ENCODE peak calls at places on chromosome 13, in five cellular contexts. One of them, this sample, is unnamed.
A peak's percentile ranks its signal among the peaks of the same experiment; 100 is the strongest.

GRCh38 chr13:36718686-36719085 is 44.9 kb downstream of the SERTM1 start:
- DNase-seq in left ventricle myocardium inferior: no peak
- DNase-seq in right cardiac atrium: no peak
- DNase-seq in psoas muscle: no peak
- DNase-seq in SJSA1: no peak
- DNase-seq in this sample: no peak

GRCh38 chr13:59829690-59830089 is 334.0 kb downstream of the DIAPH3 start:
- DNase-seq in left ventricle myocardium inferior: no peak
- DNase-seq in right cardiac atrium: no peak
- DNase-seq in psoas muscle: no peak
- DNase-seq in SJSA1: no peak
- DNase-seq in this sample: no peak

GRCh38 chr13:91417660-91418325 is 19.4 kb downstream of the GPC5 start:
- DNase-seq in left ventricle myocardium inferior: no peak
- DNase-seq in right cardiac atrium: no peak
- DNase-seq in psoas muscle: no peak
- DNase-seq in SJSA1: no peak
- DNase-seq in this sample: no peak

GRCh38 chr13:33388254-33388998 is 102.9 kb upstream of the STARD13 start:
- DNase-seq in left ventricle myocardium inferior: no peak
- DNase-seq in right cardiac atrium: no peak
- DNase-seq in psoas muscle: no peak
- DNase-seq in SJSA1: no peak
- DNase-seq in this sample: no peak

GRCh38 chr13:19605161-19605955 is 28.1 kb upstream of the MPHOSPH8 start:
- DNase-seq in left ventricle myocardium inferior: no peak
- DNase-seq in right cardiac atrium: no peak
- DNase-seq in psoas muscle: no peak
- DNase-seq in SJSA1: no peak
- DNase-seq in this sample: no peak

GRCh38 chr13:39765801-39766463 is 110.5 kb downstream of the COG6 start:
- DNase-seq in left ventricle myocardium inferior: peak; percentile 35
- DNase-seq in right cardiac atrium: peak; percentile 68
- DNase-seq in psoas muscle: peak; percentile 18
- DNase-seq in SJSA1: no peak
- DNase-seq in this sample: no peak

GRCh38 chr13:114282143-114282685 is 813 bp downstream of the UPF3A start:
- DNase-seq in left ventricle myocardium inferior: peak; percentile 21
- DNase-seq in right cardiac atrium: peak; percentile 67
- DNase-seq in psoas muscle: peak; percentile 29
- DNase-seq in SJSA1: peak; percentile 86
- DNase-seq in this sample: peak; percentile 53

GRCh38 chr13:49238621-49239020 is 9.1 kb upstream of the CDADC1 start:
- DNase-seq in left ventricle myocardium inferior: no peak
- DNase-seq in right cardiac atrium: no peak
- DNase-seq in psoas muscle: no peak
- DNase-seq in SJSA1: no peak
- DNase-seq in this sample: no peak

GRCh38 chr13:95317037-95317989 is 16.1 kb upstream of the ABCC4 start:
- DNase-seq in left ventricle myocardium inferior: peak; percentile 25
- DNase-seq in right cardiac atrium: no peak
- DNase-seq in psoas muscle: no peak
- DNase-seq in SJSA1: no peak
- DNase-seq in this sample: no peak

GRCh38 chr13:113916330-113916815 is 52.5 kb upstream of the GAS6 start:
- DNase-seq in left ventricle myocardium inferior: no peak
- DNase-seq in right cardiac atrium: no peak
- DNase-seq in psoas muscle: no peak
- DNase-seq in SJSA1: no peak
- DNase-seq in this sample: no peak

GRCh38 chr13:95660981-95661581 is 15.9 kb upstream of the DNAJC3 start:
- DNase-seq in left ventricle myocardium inferior: no peak
- DNase-seq in right cardiac atrium: no peak
- DNase-seq in psoas muscle: no peak
- DNase-seq in SJSA1: peak; percentile 27
- DNase-seq in this sample: no peak

GRCh38 chr13:96089749-96090239 is at the start of gene HS6ST3:
- DNase-seq in left ventricle myocardium inferior: peak; percentile 28
- DNase-seq in right cardiac atrium: peak; percentile 54
- DNase-seq in psoas muscle: peak; percentile 20
- DNase-seq in SJSA1: peak; percentile 61
- DNase-seq in this sample: peak; percentile 42

GRCh38 chr13:98672947-98673545 is 79.4 kb downstream of the SLC15A1 start:
- DNase-seq in left ventricle myocardium inferior: peak; percentile 44
- DNase-seq in right cardiac atrium: peak; percentile 85
- DNase-seq in psoas muscle: peak; percentile 66
- DNase-seq in SJSA1: peak; percentile 92
- DNase-seq in this sample: peak; percentile 72

GRCh38 chr13:91307887-91308286 is 39.6 kb upstream of the MIR17HG start:
- DNase-seq in left ventricle myocardium inferior: no peak
- DNase-seq in right cardiac atrium: no peak
- DNase-seq in psoas muscle: no peak
- DNase-seq in SJSA1: no peak
- DNase-seq in this sample: no peak

GRCh38 chr13:108961542-108962125 is 332.2 kb downstream of the MYO16 start:
- DNase-seq in left ventricle myocardium inferior: no peak
- DNase-seq in right cardiac atrium: no peak
- DNase-seq in psoas muscle: no peak
- DNase-seq in SJSA1: peak; percentile 79
- DNase-seq in this sample: no peak

GRCh38 chr13:47114030-47114429 is 217.2 kb upstream of the HTR2A start:
- DNase-seq in left ventricle myocardium inferior: no peak
- DNase-seq in right cardiac atrium: no peak
- DNase-seq in psoas muscle: no peak
- DNase-seq in SJSA1: peak; percentile 27
- DNase-seq in this sample: no peak

GRCh38 chr13:50376895-50377575 is 361.8 kb downstream of the KCNRG start:
- DNase-seq in left ventricle myocardium inferior: no peak
- DNase-seq in right cardiac atrium: peak; percentile 33
- DNase-seq in psoas muscle: no peak
- DNase-seq in SJSA1: no peak
- DNase-seq in this sample: no peak

GRCh38 chr13:96817336-96817941 is 176.8 kb downstream of the OXGR1 start:
- DNase-seq in left ventricle myocardium inferior: no peak
- DNase-seq in right cardiac atrium: no peak
- DNase-seq in psoas muscle: no peak
- DNase-seq in SJSA1: no peak
- DNase-seq in this sample: no peak

GRCh38 chr13:65090191-65090590 is 2139.9 kb downstream of the PCDH9 start:
- DNase-seq in left ventricle myocardium inferior: no peak
- DNase-seq in right cardiac atrium: no peak
- DNase-seq in psoas muscle: no peak
- DNase-seq in SJSA1: no peak
- DNase-seq in this sample: no peak

GRCh38 chr13:42392180-42392579 is 120.2 kb downstream of the AKAP11 start:
- DNase-seq in left ventricle myocardium inferior: no peak
- DNase-seq in right cardiac atrium: no peak
- DNase-seq in psoas muscle: no peak
- DNase-seq in SJSA1: no peak
- DNase-seq in this sample: no peak

DNA sequence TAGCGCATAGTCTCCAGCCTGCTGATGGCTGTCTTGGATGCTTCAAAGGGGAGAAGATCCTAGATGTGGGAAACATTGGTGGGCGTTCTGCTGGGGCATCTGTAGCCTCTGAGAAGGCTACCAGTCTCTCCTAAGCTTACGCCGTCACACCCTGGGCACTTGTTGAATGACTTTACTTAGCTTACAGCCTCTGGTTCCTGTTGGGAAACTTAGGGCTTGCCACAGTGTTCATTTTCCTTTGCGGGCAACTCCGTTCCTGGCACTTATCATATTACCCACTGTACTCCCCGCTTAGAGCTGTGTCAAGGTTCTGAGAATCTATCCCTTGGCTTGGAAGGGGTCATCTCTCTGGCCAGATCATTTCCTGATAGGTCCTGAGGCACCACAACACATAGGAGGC is 20.7 kb upstream of the ALOX5AP start:
- DNase-seq in left ventricle myocardium inferior: no peak
- DNase-seq in right cardiac atrium: no peak
- DNase-seq in psoas muscle: no peak
- DNase-seq in SJSA1: no peak
- DNase-seq in this sample: no peak
- H3K27ac ChIP-seq in left ventricle myocardium inferior: no peak overlapping the region
- H3K27ac ChIP-seq in right cardiac atrium: no peak overlapping the region
- H3K27ac ChIP-seq in psoas muscle: no peak overlapping the region
- H3K27ac ChIP-seq in SJSA1: no peak overlapping the region
- H3K27ac ChIP-seq in this sample: no peak overlapping the region

GRCh38 chr13:27792393-27793218 is at the start of gene GSX1:
- DNase-seq in left ventricle myocardium inferior: peak; percentile 63
- DNase-seq in right cardiac atrium: peak; percentile 85
- DNase-seq in psoas muscle: peak; percentile 51
- DNase-seq in SJSA1: peak; percentile 3
- DNase-seq in this sample: peak; percentile 66

GRCh38 chr13:27791901-27792392 is 336 bp upstream of the GSX1 start:
- DNase-seq in left ventricle myocardium inferior: no peak
- DNase-seq in right cardiac atrium: no peak
- DNase-seq in psoas muscle: no peak
- DNase-seq in SJSA1: no peak
- DNase-seq in this sample: no peak

GRCh38 chr13:27790523-27790922 is 1.8 kb upstream of the GSX1 start:
- DNase-seq in left ventricle myocardium inferior: no peak
- DNase-seq in right cardiac atrium: no peak
- DNase-seq in psoas muscle: no peak
- DNase-seq in SJSA1: no peak
- DNase-seq in this sample: no peak

GRCh38 chr13:27789495-27790303 is 2.6 kb upstream of the GSX1 start:
- DNase-seq in left ventricle myocardium inferior: no peak
- DNase-seq in right cardiac atrium: no peak
- DNase-seq in psoas muscle: no peak
- DNase-seq in SJSA1: no peak
- DNase-seq in this sample: no peak

GRCh38 chr13:27791146-27791900 is 960 bp upstream of the GSX1 start:
- DNase-seq in left ventricle myocardium inferior: no peak
- DNase-seq in right cardiac atrium: no peak
- DNase-seq in psoas muscle: no peak
- DNase-seq in SJSA1: no peak
- DNase-seq in this sample: no peak
- H3K27me3 ChIP-seq in left ventricle myocardium inferior: peaks cover 99% of the 10 kb centered on the region
- H3K27me3 ChIP-seq in right cardiac atrium: no peaks in the 10 kb centered on the region
- H3K27me3 ChIP-seq in psoas muscle: no peaks in the 10 kb centered on the region
- H3K27me3 ChIP-seq in SJSA1: peaks cover 74% of the 10 kb centered on the region
- H3K27me3 ChIP-seq in this sample: no peaks in the 10 kb centered on the region

GRCh38 chr13:41059896-41060722 is 1.2 kb upstream of the WBP4 start:
- DNase-seq in left ventricle myocardium inferior: peak; percentile 91
- DNase-seq in right cardiac atrium: peak; percentile 95
- DNase-seq in psoas muscle: peak; percentile 94
- DNase-seq in SJSA1: peak; percentile 94
- DNase-seq in this sample: peak; percentile 94

GRCh38 chr13:41061075-41061913 is at the start of gene WBP4:
- DNase-seq in left ventricle myocardium inferior: peak; percentile 94
- DNase-seq in right cardiac atrium: peak; percentile 97
- DNase-seq in psoas muscle: peak; percentile 95
- DNase-seq in SJSA1: peak; percentile 99
- DNase-seq in this sample: peak; percentile 98

GRCh38 chr13:41060723-41061074 is 610 bp upstream of the WBP4 start:
- DNase-seq in left ventricle myocardium inferior: peak; percentile 82
- DNase-seq in right cardiac atrium: peak; percentile 93
- DNase-seq in psoas muscle: peak; percentile 86
- DNase-seq in SJSA1: peak; percentile 90
- DNase-seq in this sample: peak; percentile 96

GRCh38 chr13:41058229-41059070 is 2.9 kb upstream of the WBP4 start:
- DNase-seq in left ventricle myocardium inferior: no peak
- DNase-seq in right cardiac atrium: no peak
- DNase-seq in psoas muscle: no peak
- DNase-seq in SJSA1: no peak
- DNase-seq in this sample: no peak

DNA sequence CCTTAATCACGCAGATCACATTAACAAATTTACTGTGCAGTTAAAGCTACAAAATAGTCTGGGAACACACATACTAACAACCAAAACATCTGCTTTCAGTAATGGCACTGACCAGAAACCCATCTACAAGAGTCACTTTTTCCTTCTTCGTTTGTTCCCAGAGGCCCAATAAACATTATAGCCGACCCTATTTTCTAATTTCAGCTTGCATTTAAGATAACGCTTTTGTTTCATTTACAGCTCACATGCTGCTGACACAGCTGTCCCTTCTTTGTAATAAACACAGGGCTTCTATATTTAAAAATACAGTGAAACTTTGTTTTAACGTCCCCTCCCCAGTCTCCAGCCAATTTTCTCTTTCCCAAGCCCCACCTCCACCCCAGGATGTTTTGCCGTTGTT is 1.8 kb upstream of the WBP4 start:
- DNase-seq in left ventricle myocardium inferior: no peak
- DNase-seq in right cardiac atrium: no peak
- DNase-seq in psoas muscle: no peak
- DNase-seq in SJSA1: no peak
- DNase-seq in this sample: no peak
- H3K4me1 ChIP-seq in left ventricle myocardium inferior: peaks cover 94% of the 10 kb centered on the region
- H3K4me1 ChIP-seq in right cardiac atrium: peaks cover 13% of the 10 kb centered on the region
- H3K4me1 ChIP-seq in psoas muscle: peaks cover 65% of the 10 kb centered on the region
- H3K4me1 ChIP-seq in SJSA1: peaks cover 25% of the 10 kb centered on the region
- H3K4me1 ChIP-seq in this sample: peaks cover 9% of the 10 kb centered on the region

DNA sequence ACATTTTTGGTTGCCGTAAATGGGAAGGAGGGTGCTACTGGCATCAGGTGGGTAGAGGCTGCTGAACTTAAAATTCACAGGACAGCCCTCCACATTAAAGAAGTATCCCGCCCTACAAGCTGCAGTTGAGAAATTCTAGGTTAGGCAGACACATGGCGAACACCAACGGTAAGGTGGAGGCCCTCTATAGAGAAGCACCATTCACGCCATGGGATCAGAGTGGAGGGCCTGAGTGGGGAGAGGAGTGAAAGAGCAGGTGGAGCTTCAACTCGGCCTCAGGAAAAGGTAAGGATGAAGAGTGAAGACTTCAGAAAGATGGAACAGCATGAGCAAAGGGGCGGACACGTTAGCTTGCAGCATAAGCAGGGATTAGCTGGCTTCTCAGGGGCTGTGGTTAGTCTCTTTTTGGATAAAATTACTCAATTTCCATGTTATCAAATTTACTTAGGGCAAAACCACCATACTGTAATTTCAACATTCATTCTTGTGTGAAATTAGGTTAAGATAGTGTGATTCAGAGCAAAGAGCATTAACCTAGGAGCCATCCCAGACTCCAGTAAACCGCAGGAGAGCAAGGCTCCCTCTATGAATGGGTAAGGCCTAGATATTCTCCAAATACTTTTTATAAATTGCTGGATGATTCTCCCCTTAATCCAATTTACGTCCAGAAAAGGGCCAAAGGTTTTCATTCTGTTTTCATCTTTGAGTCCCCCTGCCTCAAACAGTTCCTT is 1.2 kb downstream of the EEF1AKMT1 start:
- DNase-seq in left ventricle myocardium inferior: no peak
- DNase-seq in right cardiac atrium: no peak
- DNase-seq in psoas muscle: no peak
- DNase-seq in SJSA1: no peak
- DNase-seq in this sample: no peak
- H3K27ac ChIP-seq in left ventricle myocardium inferior: peak overlapping the region; percentile 95
- H3K27ac ChIP-seq in right cardiac atrium: no peak overlapping the region
- H3K27ac ChIP-seq in psoas muscle: peak overlapping the region; percentile 94
- H3K27ac ChIP-seq in SJSA1: peak overlapping the region; percentile 81
- H3K27ac ChIP-seq in this sample: no peak overlapping the region

This sample was measured in aorta.